ENCODE peak calls at places on chromosomes 12 and 14, in nine cellular contexts. One of them, this sample, is unnamed.

GRCh38 chr12:51593539-51593938 is 2.5 kb downstream of the SCN8A start:
- DNase-seq in body of pancreas: peak; percentile 47
- DNase-seq in lung: no peak
- DNase-seq in pancreas: peak; percentile 10
- DNase-seq in RWPE2: no peak
- DNase-seq in neural progenitor cell: peak; percentile 73
- DNase-seq in lower lobe of right lung: no peak
- DNase-seq in aorta: no peak
- DNase-seq in WERI-Rb-1: no peak
- DNase-seq in this sample: no peak

GRCh38 chr12:19624401-19624930 is 185.2 kb downstream of the AEBP2 start:
- DNase-seq in aorta: no peak
- DNase-seq in RWPE2: no peak
- DNase-seq in WERI-Rb-1: no peak
- DNase-seq in lung: no peak
- DNase-seq in lower lobe of right lung: no peak
- DNase-seq in body of pancreas: no peak
- DNase-seq in pancreas: no peak
- DNase-seq in neural progenitor cell: no peak
- DNase-seq in this sample: no peak

GRCh38 chr12:6936642-6937480 is 6.8 kb upstream of the RNU7-1 start:
- DNase-seq in RWPE2: no peak
- DNase-seq in pancreas: no peak
- DNase-seq in WERI-Rb-1: no peak
- DNase-seq in lung: no peak
- DNase-seq in lower lobe of right lung: no peak
- DNase-seq in neural progenitor cell: no peak
- DNase-seq in aorta: no peak
- DNase-seq in body of pancreas: no peak
- DNase-seq in this sample: no peak

GRCh38 chr14:61320806-61321384 is 484 bp upstream of the PRKCH start:
- DNase-seq in neural progenitor cell: no peak
- DNase-seq in WERI-Rb-1: no peak
- DNase-seq in lung: no peak
- DNase-seq in pancreas: no peak
- DNase-seq in aorta: no peak
- DNase-seq in lower lobe of right lung: no peak
- DNase-seq in body of pancreas: peak; percentile 13
- DNase-seq in RWPE2: no peak
- DNase-seq in this sample: no peak

GRCh38 chr14:56881181-56881580 is 70.9 kb upstream of the OTX2 start:
- DNase-seq in neural progenitor cell: no peak
- DNase-seq in WERI-Rb-1: no peak
- DNase-seq in lung: no peak
- DNase-seq in body of pancreas: peak; percentile 24
- DNase-seq in lower lobe of right lung: no peak
- DNase-seq in aorta: no peak
- DNase-seq in pancreas: peak; percentile 4
- DNase-seq in RWPE2: no peak
- DNase-seq in this sample: no peak

GRCh38 chr12:121230538-121230907 is 20.6 kb downstream of the P2RX4 start:
- DNase-seq in WERI-Rb-1: no peak
- DNase-seq in body of pancreas: no peak
- DNase-seq in RWPE2: no peak
- DNase-seq in lung: no peak
- DNase-seq in pancreas: no peak
- DNase-seq in aorta: no peak
- DNase-seq in neural progenitor cell: no peak
- DNase-seq in lower lobe of right lung: no peak
- DNase-seq in this sample: no peak

GRCh38 chr12:54125950-54126695 is 62.7 kb downstream of the SMUG1 start:
- DNase-seq in RWPE2: no peak
- DNase-seq in neural progenitor cell: peak; percentile 54
- DNase-seq in pancreas: peak; percentile 36
- DNase-seq in aorta: peak; percentile 66
- DNase-seq in lung: no peak
- DNase-seq in WERI-Rb-1: peak; percentile 83
- DNase-seq in body of pancreas: peak; percentile 39
- DNase-seq in lower lobe of right lung: no peak
- DNase-seq in this sample: no peak

GRCh38 chr12:15788266-15789214 is 648 bp downstream of the EPS8 start:
- DNase-seq in body of pancreas: peak; percentile 76
- DNase-seq in lung: peak; percentile 46
- DNase-seq in pancreas: peak; percentile 48
- DNase-seq in neural progenitor cell: peak; percentile 59
- DNase-seq in lower lobe of right lung: peak; percentile 62
- DNase-seq in aorta: peak; percentile 66
- DNase-seq in WERI-Rb-1: peak; percentile 42
- DNase-seq in RWPE2: peak; percentile 40
- DNase-seq in this sample: no peak

GRCh38 chr12:76299536-76300296 is 48.5 kb downstream of the BBS10 start:
- DNase-seq in lower lobe of right lung: no peak
- DNase-seq in body of pancreas: no peak
- DNase-seq in RWPE2: no peak
- DNase-seq in neural progenitor cell: peak; percentile 66
- DNase-seq in pancreas: no peak
- DNase-seq in aorta: no peak
- DNase-seq in lung: no peak
- DNase-seq in WERI-Rb-1: peak; percentile 58
- DNase-seq in this sample: peak; percentile 23

GRCh38 chr12:99390707-99391106 is 256.8 kb upstream of the GARIN6 start:
- DNase-seq in lung: no peak
- DNase-seq in pancreas: no peak
- DNase-seq in lower lobe of right lung: no peak
- DNase-seq in body of pancreas: peak; percentile 27
- DNase-seq in neural progenitor cell: peak; percentile 65
- DNase-seq in RWPE2: no peak
- DNase-seq in aorta: peak; percentile 52
- DNase-seq in WERI-Rb-1: peak; percentile 72
- DNase-seq in this sample: no peak

GRCh38 chr14:24741871-24742270 is 107.9 kb upstream of the GZMB start:
- DNase-seq in pancreas: no peak
- DNase-seq in body of pancreas: no peak
- DNase-seq in aorta: no peak
- DNase-seq in RWPE2: no peak
- DNase-seq in neural progenitor cell: no peak
- DNase-seq in lower lobe of right lung: no peak
- DNase-seq in WERI-Rb-1: no peak
- DNase-seq in lung: no peak
- DNase-seq in this sample: no peak

GRCh38 chr12:126999352-126999751 is 1267.6 kb upstream of the TMEM132C start:
- DNase-seq in pancreas: no peak
- DNase-seq in RWPE2: no peak
- DNase-seq in neural progenitor cell: no peak
- DNase-seq in WERI-Rb-1: no peak
- DNase-seq in lower lobe of right lung: no peak
- DNase-seq in lung: no peak
- DNase-seq in aorta: no peak
- DNase-seq in body of pancreas: no peak
- DNase-seq in this sample: no peak

GRCh38 chr14:64232944-64233343 is 61.2 kb downstream of the ESR2 start:
- DNase-seq in RWPE2: no peak
- DNase-seq in lung: no peak
- DNase-seq in WERI-Rb-1: no peak
- DNase-seq in neural progenitor cell: no peak
- DNase-seq in body of pancreas: no peak
- DNase-seq in aorta: no peak
- DNase-seq in pancreas: no peak
- DNase-seq in lower lobe of right lung: no peak
- DNase-seq in this sample: no peak

GRCh38 chr14:43116341-43116740 is 1390.7 kb downstream of the FSCB start:
- DNase-seq in neural progenitor cell: no peak
- DNase-seq in pancreas: no peak
- DNase-seq in RWPE2: no peak
- DNase-seq in WERI-Rb-1: no peak
- DNase-seq in lower lobe of right lung: no peak
- DNase-seq in aorta: no peak
- DNase-seq in body of pancreas: no peak
- DNase-seq in lung: no peak
- DNase-seq in this sample: no peak

GRCh38 chr12:4858385-4858784 is 51.3 kb upstream of the KCNA1 start:
- DNase-seq in aorta: no peak
- DNase-seq in neural progenitor cell: peak; percentile 86
- DNase-seq in pancreas: no peak
- DNase-seq in lung: no peak
- DNase-seq in body of pancreas: peak; percentile 58
- DNase-seq in RWPE2: no peak
- DNase-seq in lower lobe of right lung: no peak
- DNase-seq in WERI-Rb-1: peak; percentile 82
- DNase-seq in this sample: no peak

GRCh38 chr12:89880695-89881350 is 172.2 kb upstream of the ATP2B1 start:
- DNase-seq in pancreas: no peak
- DNase-seq in body of pancreas: no peak
- DNase-seq in lung: no peak
- DNase-seq in WERI-Rb-1: no peak
- DNase-seq in lower lobe of right lung: no peak
- DNase-seq in neural progenitor cell: no peak
- DNase-seq in aorta: peak; percentile 38
- DNase-seq in RWPE2: no peak
- DNase-seq in this sample: no peak

GRCh38 chr14:77322209-77322902 is 1.5 kb downstream of the GSTZ1 start:
- DNase-seq in lower lobe of right lung: no peak
- DNase-seq in WERI-Rb-1: no peak
- DNase-seq in neural progenitor cell: no peak
- DNase-seq in RWPE2: no peak
- DNase-seq in lung: no peak
- DNase-seq in body of pancreas: no peak
- DNase-seq in pancreas: no peak
- DNase-seq in aorta: no peak
- DNase-seq in this sample: no peak

GRCh38 chr14:24151404-24152080 is 4.2 kb downstream of the RNF31 start:
- DNase-seq in lung: no peak
- DNase-seq in aorta: no peak
- DNase-seq in WERI-Rb-1: no peak
- DNase-seq in pancreas: no peak
- DNase-seq in RWPE2: no peak
- DNase-seq in lower lobe of right lung: no peak
- DNase-seq in body of pancreas: no peak
- DNase-seq in neural progenitor cell: no peak
- DNase-seq in this sample: no peak

GRCh38 chr14:97687944-97688625 is 890.9 kb downstream of the VRK1 start:
- DNase-seq in aorta: no peak
- DNase-seq in lung: no peak
- DNase-seq in neural progenitor cell: no peak
- DNase-seq in body of pancreas: no peak
- DNase-seq in lower lobe of right lung: no peak
- DNase-seq in pancreas: no peak
- DNase-seq in RWPE2: no peak
- DNase-seq in WERI-Rb-1: no peak
- DNase-seq in this sample: no peak

GRCh38 chr12:115118177-115118724 is 434.3 kb upstream of the TBX3 start:
- DNase-seq in aorta: no peak
- DNase-seq in lower lobe of right lung: no peak
- DNase-seq in WERI-Rb-1: no peak
- DNase-seq in pancreas: no peak
- DNase-seq in RWPE2: no peak
- DNase-seq in body of pancreas: no peak
- DNase-seq in lung: no peak
- DNase-seq in neural progenitor cell: no peak
- DNase-seq in this sample: no peak

DNA sequence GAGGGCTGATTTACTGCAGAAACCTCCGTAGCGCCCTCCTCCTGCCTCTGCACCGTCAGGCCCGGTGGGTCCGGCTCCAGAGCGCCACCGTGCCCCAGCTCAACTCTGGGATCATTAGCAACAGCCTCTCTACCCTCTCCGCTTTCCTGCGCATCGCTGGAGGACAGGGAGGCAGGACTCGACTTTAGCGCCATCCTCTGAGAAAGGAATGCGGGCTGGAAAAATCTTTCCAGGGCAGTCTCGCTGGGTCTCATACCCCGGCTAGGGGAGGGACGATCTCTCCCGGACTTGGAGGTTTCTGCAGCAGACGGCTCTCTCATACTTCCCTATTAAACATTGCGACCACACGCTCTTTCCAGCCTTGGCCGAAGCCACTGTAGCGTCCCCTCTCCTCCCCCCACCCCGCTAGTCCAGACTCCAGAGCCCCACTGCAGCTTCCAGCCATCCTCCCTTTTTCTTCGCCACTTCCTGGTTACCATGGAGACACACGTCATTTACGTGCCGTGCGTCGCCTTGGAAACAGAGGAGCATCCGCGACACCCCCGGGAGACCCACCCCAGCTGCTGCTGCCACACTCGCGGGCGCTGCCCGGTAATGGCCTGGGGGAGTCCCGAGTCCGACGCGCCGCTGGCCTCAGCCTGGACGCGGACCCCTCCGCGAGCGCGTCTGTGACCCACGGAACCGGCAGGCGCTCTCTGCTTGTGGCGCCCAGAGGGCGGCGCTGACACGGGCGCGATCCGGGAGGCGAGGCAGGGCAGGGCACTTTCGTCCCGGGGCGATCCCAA is at the start of gene CCDC184:
- DNase-seq in lung: peak; percentile 65
- DNase-seq in RWPE2: no peak
- DNase-seq in WERI-Rb-1: peak; percentile 64
- DNase-seq in aorta: peak; percentile 82
- DNase-seq in body of pancreas: peak; percentile 60
- DNase-seq in pancreas: peak; percentile 44
- DNase-seq in neural progenitor cell: peak; percentile 94
- DNase-seq in lower lobe of right lung: peak; percentile 64
- DNase-seq in this sample: peak; percentile 73
- H3K27ac ChIP-seq in lung: no peak within 1 kb of the TSS
- H3K27ac ChIP-seq in RWPE2: no peak within 1 kb of the TSS
- H3K27ac ChIP-seq in WERI-Rb-1: no peak within 1 kb of the TSS
- H3K27ac ChIP-seq in aorta: peak within 1 kb of the TSS; percentile 22
- H3K27ac ChIP-seq in body of pancreas: peak within 1 kb of the TSS; percentile 1
- H3K27ac ChIP-seq in pancreas: no peak within 1 kb of the TSS
- H3K27ac ChIP-seq in neural progenitor cell: no peak within 1 kb of the TSS
- H3K27ac ChIP-seq in lower lobe of right lung: no peak within 1 kb of the TSS
- H3K27ac ChIP-seq in this sample: peak within 1 kb of the TSS; percentile 64

GRCh38 chr14:50084666-50085065 is 31.7 kb downstream of the VCPKMT start:
- DNase-seq in pancreas: no peak
- DNase-seq in neural progenitor cell: no peak
- DNase-seq in aorta: no peak
- DNase-seq in lower lobe of right lung: no peak
- DNase-seq in WERI-Rb-1: no peak
- DNase-seq in body of pancreas: no peak
- DNase-seq in lung: no peak
- DNase-seq in RWPE2: no peak
- DNase-seq in this sample: no peak
- H3K27ac ChIP-seq in pancreas: no peak overlapping the region
- H3K27ac ChIP-seq in neural progenitor cell: no peak overlapping the region
- H3K27ac ChIP-seq in aorta: no peak overlapping the region
- H3K27ac ChIP-seq in lower lobe of right lung: no peak overlapping the region
- H3K27ac ChIP-seq in WERI-Rb-1: no peak overlapping the region
- H3K27ac ChIP-seq in body of pancreas: no peak overlapping the region
- H3K27ac ChIP-seq in lung: no peak overlapping the region
- H3K27ac ChIP-seq in RWPE2: no peak overlapping the region
- H3K27ac ChIP-seq in this sample: no peak overlapping the region

GRCh38 chr14:75452900-75453816 is 25.3 kb downstream of the JDP2 start:
- DNase-seq in lower lobe of right lung: peak; percentile 71
- DNase-seq in RWPE2: peak; percentile 96
- DNase-seq in WERI-Rb-1: no peak
- DNase-seq in neural progenitor cell: peak; percentile 90
- DNase-seq in lung: peak; percentile 63
- DNase-seq in body of pancreas: peak; percentile 52
- DNase-seq in aorta: peak; percentile 84
- DNase-seq in pancreas: peak; percentile 58
- DNase-seq in this sample: peak; percentile 73
- H3K27ac ChIP-seq in lower lobe of right lung: peak overlapping the region; percentile 74
- H3K27ac ChIP-seq in RWPE2: peak overlapping the region; percentile 86
- H3K27ac ChIP-seq in WERI-Rb-1: no peak overlapping the region
- H3K27ac ChIP-seq in neural progenitor cell: peak overlapping the region; percentile 99
- H3K27ac ChIP-seq in lung: peak overlapping the region; percentile 30
- H3K27ac ChIP-seq in body of pancreas: peak overlapping the region; percentile 87
- H3K27ac ChIP-seq in aorta: peak overlapping the region; percentile 93
- H3K27ac ChIP-seq in pancreas: peak overlapping the region; percentile 20
- H3K27ac ChIP-seq in this sample: peak overlapping the region; percentile 77

GRCh38 chr14:68473794-68474193 is 319.1 kb downstream of the ZFP36L1 start:
- DNase-seq in body of pancreas: peak; percentile 76
- DNase-seq in lower lobe of right lung: no peak
- DNase-seq in neural progenitor cell: no peak
- DNase-seq in aorta: no peak
- DNase-seq in RWPE2: no peak
- DNase-seq in lung: no peak
- DNase-seq in pancreas: peak; percentile 53
- DNase-seq in WERI-Rb-1: no peak
- DNase-seq in this sample: no peak
- H3K27ac ChIP-seq in body of pancreas: peak overlapping the region; percentile 84
- H3K27ac ChIP-seq in lower lobe of right lung: no peak overlapping the region
- H3K27ac ChIP-seq in neural progenitor cell: peak overlapping the region; percentile 97
- H3K27ac ChIP-seq in aorta: no peak overlapping the region
- H3K27ac ChIP-seq in RWPE2: peak overlapping the region; percentile 99
- H3K27ac ChIP-seq in lung: no peak overlapping the region
- H3K27ac ChIP-seq in pancreas: peak overlapping the region; percentile 78
- H3K27ac ChIP-seq in WERI-Rb-1: no peak overlapping the region
- H3K27ac ChIP-seq in this sample: no peak overlapping the region

This sample was measured in right atrium auricular region.